ENCODE peak calls at places on chromosomes 4 and X, in four cellular contexts. U is colonic mucosa, C is uterus, H is fibroblast of lung. G is an unnamed sample.
A peak's percentile ranks its signal among the peaks of the same experiment; 100 is the strongest.

GRCh38 chr4:110195561-110196205 is 2.7 kb downstream of the ELOVL6 start:
- DNase-seq in U (peak; percentile 35), C (no peak), H (no peak), G (peak; percentile 32)

GRCh38 chr4:73684097-73684496 is 56.3 kb upstream of the CXCL8 start:
- DNase-seq in C (no peak), H (no peak), U (no peak), G (no peak)

GRCh38 chr4:56752985-56753384 is 68.5 kb downstream of the SPINK2 start:
- DNase-seq in U (peak; percentile 62), H (no peak), C (no peak), G (peak; percentile 75)

GRCh38 chr4:167688660-167689142 is 403.6 kb upstream of the ANXA10 start:
- DNase-seq in U (no peak), H (no peak), C (no peak), G (no peak)

GRCh38 chr4:1489639-1489995 is 83.4 kb upstream of the NKX1-1 start:
- DNase-seq in C (no peak), U (no peak), H (no peak), G (peak; percentile 17)

GRCh38 chr4:3572363-3572762 is 40.1 kb upstream of the LRPAP1 start:
- DNase-seq in H (no peak), U (no peak), C (no peak), G (no peak)

GRCh38 chr4:120865985-120866384 is 56.5 kb downstream of the PRDM5 start:
- DNase-seq in U (no peak), H (peak; percentile 53), C (no peak), G (no peak)

GRCh38 chrX:41491267-41492004 is 44.3 kb downstream of the NYX start:
- DNase-seq in H (peak; percentile 97), U (no peak), C (no peak), G (no peak)

GRCh38 chr4:187071896-187072295 is 348.2 kb upstream of the FAT1 start:
- DNase-seq in U (no peak), C (no peak), H (no peak), G (no peak)

GRCh38 chrX:115226929-115227328 is 7.0 kb downstream of the LRCH2 start:
- DNase-seq in C (no peak), U (no peak), H (peak; percentile 9), G (peak; percentile 38)

GRCh38 chr4:147361726-147362125 is 119.2 kb upstream of the EDNRA start:
- DNase-seq in U (peak; percentile 77), C (peak; percentile 54), H (peak; percentile 93), G (no peak)

GRCh38 chrX:40325161-40325560 is 227.4 kb upstream of the BCOR start:
- DNase-seq in H (no peak), U (no peak), C (no peak), G (no peak)

GRCh38 chr4:107906458-107907100 is 24.8 kb upstream of the CYP2U1 start:
- DNase-seq in U (no peak), H (no peak), C (no peak), G (no peak)

GRCh38 chr4:53130896-53131561 is 234.8 kb downstream of the SCFD2 start:
- DNase-seq in H (no peak), C (no peak), U (no peak), G (no peak)

GRCh38 chrX:26574208-26574607 is 358.2 kb downstream of the MAGEB5 start:
- DNase-seq in C (no peak), H (no peak), U (no peak), G (no peak)

GRCh38 chrX:117059848-117060247 is 597.1 kb upstream of the CT83 start:
- DNase-seq in H (no peak), C (no peak), U (no peak), G (no peak)

GRCh38 chrX:107451754-107452153 is 2.3 kb downstream of the FRMPD3 start:
- DNase-seq in H (no peak), C (no peak), U (no peak), G (no peak)

GRCh38 chr4:76610751-76611150 is 175.7 kb downstream of the SHROOM3 start:
- DNase-seq in H (no peak), U (no peak), C (no peak), G (no peak)

GRCh38 chrX:71910526-71911022 is at the start of gene NHSL2:
- DNase-seq in C (peak; percentile 34), H (peak; percentile 56), U (no peak), G (no peak)

GRCh38 chr4:125434136-125434535 is 119.4 kb downstream of the FAT4 start:
- DNase-seq in U (no peak), H (peak; percentile 14), C (no peak), G (no peak)

GRCh38 chr4:94338681-94339351 is 3.8 kb downstream of the HPGDS start:
- DNase-seq in C (no peak), H (no peak), U (no peak), G (no peak)

GRCh38 chr4:87193958-87194675 is 26.3 kb downstream of the KLHL8 start:
- DNase-seq in C (no peak), U (no peak), H (no peak), G (no peak)

GRCh38 chr4:8144359-8144758 is 14.3 kb downstream of the ABLIM2 start:
- DNase-seq in U (no peak), C (no peak), H (no peak), G (no peak)

GRCh38 chrX:3697701-3698279 is 15.7 kb downstream of the PRKX start:
- DNase-seq in H (peak; percentile 78), C (no peak), U (no peak), G (no peak)

GRCh38 chr4:22824091-22824490 is 131.4 kb downstream of the GBA3 start:
- DNase-seq in C (no peak), U (no peak), H (no peak), G (no peak)

GRCh38 chr4:88097301-88097700 is 61.1 kb downstream of the ABCG2 start:
- DNase-seq in H (no peak), U (no peak), C (no peak), G (no peak)

GRCh38 chr4:7842384-7843279 is 97.0 kb downstream of the AFAP1 start:
- DNase-seq in C (peak; percentile 75), U (peak; percentile 46), H (peak; percentile 100), G (no peak)

GRCh38 chr4:155692990-155693659 is 26.5 kb downstream of the GUCY1A1 start:
- DNase-seq in U (no peak), H (no peak), C (no peak), G (no peak)

GRCh38 chr4:25654971-25655963 is at the start of gene SLC34A2:
- DNase-seq in U (no peak), H (no peak), C (no peak), G (peak; percentile 87)

GRCh38 chr4:169010125-169011023 is at the start of gene CBR4:
- DNase-seq in H (peak; percentile 99), U (peak; percentile 98), C (peak; percentile 96), G (peak; percentile 97)
- H3K4me1 ChIP-seq in H (peaks cover 5% of the 10 kb centered on the region), U (no peaks in the 10 kb centered on the region), C (no peaks in the 10 kb centered on the region), G (peaks cover 28% of the 10 kb centered on the region)

GRCh38 chrX:2693123-2693438 is 2.0 kb downstream of the CD99 start:
- DNase-seq in U (no peak), H (no peak), C (no peak), G (no peak)

GRCh38 chrX:2694868-2695267 is 3.8 kb downstream of the CD99 start:
- DNase-seq in U (no peak), H (no peak), C (no peak), G (no peak)

GRCh38 chrX:2691543-2692220 is 587 bp downstream of the CD99 start:
- DNase-seq in U (peak; percentile 70), H (peak; percentile 47), C (peak; percentile 60), G (no peak)

GRCh38 chrX:2692221-2693122 is 1.4 kb downstream of the CD99 start:
- DNase-seq in C (no peak), U (peak; percentile 58), H (peak; percentile 85), G (no peak)

DNA sequence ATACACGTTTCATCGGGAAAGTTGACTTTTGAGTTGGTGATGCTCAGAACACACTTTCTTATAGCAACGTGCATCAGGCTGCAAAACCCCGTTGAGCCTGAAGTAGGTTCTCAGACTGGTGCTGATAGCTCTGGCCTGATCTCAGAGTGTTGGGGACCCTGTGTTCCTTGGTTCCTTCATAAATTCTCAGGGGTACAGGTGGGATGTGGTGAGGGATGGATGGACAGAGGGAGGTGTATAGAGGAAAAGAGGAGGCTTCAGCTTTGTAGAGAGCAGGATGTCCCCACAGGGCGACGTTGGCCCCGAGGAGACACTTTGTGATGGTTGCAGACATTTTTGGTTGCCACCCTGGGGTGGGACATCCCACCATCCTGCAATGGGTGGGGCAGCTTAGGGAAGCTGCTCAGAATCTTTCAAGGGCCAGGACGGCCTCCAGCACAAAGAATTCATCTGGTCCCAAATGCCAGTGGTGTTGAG is 2.5 kb downstream of the CD99 start:
- DNase-seq in H (no peak), C (no peak), U (no peak), G (no peak)
- H3K4me1 ChIP-seq in H (peaks cover 19% of the 10 kb centered on the region), C (peaks cover 30% of the 10 kb centered on the region), U (peaks cover 8% of the 10 kb centered on the region), G (peaks cover 25% of the 10 kb centered on the region)

GRCh38 chr4:142347241-142347640 is 498.9 kb downstream of the INPP4B start:
- DNase-seq in U (no peak), H (peak; percentile 83), C (no peak), G (peak; percentile 50)

GRCh38 chr4:142345909-142346308 is 500.2 kb downstream of the INPP4B start:
- DNase-seq in U (no peak), H (no peak), C (no peak), G (no peak)

GRCh38 chr4:142351958-142352357 is 494.1 kb downstream of the INPP4B start:
- DNase-seq in H (no peak), U (no peak), C (no peak), G (no peak)

GRCh38 chr4:142350886-142351285 is 495.2 kb downstream of the INPP4B start:
- DNase-seq in U (peak; percentile 43), H (no peak), C (no peak), G (no peak)

DNA sequence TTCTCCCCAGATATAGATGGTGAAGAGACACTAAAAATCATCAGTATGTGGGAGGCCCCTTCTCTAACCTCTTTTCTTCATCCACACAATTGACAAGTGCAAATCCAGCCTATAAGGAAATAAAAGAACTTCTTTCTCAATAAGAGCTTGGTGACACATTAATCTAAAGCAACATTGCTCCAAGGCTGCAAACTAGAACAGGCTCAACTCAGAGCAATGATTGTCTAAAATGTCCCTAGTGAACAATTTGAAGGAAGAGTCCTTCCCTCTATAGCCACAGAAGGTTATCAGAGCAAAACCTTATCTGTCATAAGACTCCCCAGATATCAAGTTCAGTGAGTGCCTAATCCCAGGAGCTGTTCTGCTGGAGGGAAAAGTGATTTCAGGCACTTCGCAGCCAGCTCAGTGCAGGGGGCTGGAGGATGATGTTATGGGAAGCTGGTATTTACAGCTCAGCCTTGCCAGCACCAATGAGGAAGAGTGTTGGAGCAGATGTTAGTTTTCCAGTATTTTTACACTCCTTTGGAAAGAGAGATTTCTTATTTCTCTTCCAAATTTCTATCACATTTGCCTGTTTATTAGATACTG is 497.5 kb downstream of the INPP4B start:
- DNase-seq in H (no peak), C (no peak), U (no peak), G (no peak)
- H3K4me1 ChIP-seq in H (no peaks in the 10 kb centered on the region), C (no peaks in the 10 kb centered on the region), U (no peaks in the 10 kb centered on the region), G (peaks cover 51% of the 10 kb centered on the region)

GRCh38 chrX:123975180-123975579 is 13.7 kb downstream of the STAG2 start:
- DNase-seq in U (no peak), C (no peak), H (peak; percentile 82), G (no peak)
- H3K4me1 ChIP-seq in U (no peaks in the 10 kb centered on the region), C (no peaks in the 10 kb centered on the region), H (no peaks in the 10 kb centered on the region), G (no peaks in the 10 kb centered on the region)

G was measured in Caco-2.